ENCODE peak calls at places on chromosomes 11 and 22, in seven cellular contexts. K is Calu3, Z is left ventricle myocardium inferior, S is fibroblast of the aortic adventitia, M is IMR-90, I is tibial artery, G is epithelial cell of esophagus. Y is an unnamed sample.

GRCh38 chr11:79264284-79264683 is 176.5 kb downstream of the TENM4 start:
- DNase-seq in S (no peak), G (no peak), I (no peak), K (no peak), M (no peak), Z (no peak), Y (no peak)

GRCh38 chr11:128776434-128777284 is 82.8 kb downstream of the FLI1 start:
- DNase-seq in M (peak; percentile 33), K (peak; percentile 49), I (no peak), S (peak; percentile 27), G (peak; percentile 34), Z (peak; percentile 76), Y (peak; percentile 55)

GRCh38 chr11:73359930-73360742 is 16.1 kb upstream of the RELT start:
- DNase-seq in I (no peak), M (peak; percentile 49), Z (no peak), S (peak; percentile 55), G (no peak), K (peak; percentile 54), Y (peak; percentile 63)

GRCh38 chr22:50169181-50169759 is 1.3 kb upstream of the PANX2 start:
- DNase-seq in M (no peak), I (no peak), S (no peak), K (no peak), G (no peak), Z (no peak), Y (no peak)

GRCh38 chr22:46100401-46101105 is 49.8 kb upstream of the PPARA start:
- DNase-seq in G (no peak), I (peak; percentile 77), M (no peak), K (no peak), Z (no peak), S (no peak), Y (no peak)

GRCh38 chr22:45597460-45598192 is 74.0 kb upstream of the ATXN10 start:
- DNase-seq in S (no peak), G (no peak), Z (no peak), K (peak; percentile 39), I (no peak), M (no peak), Y (no peak)

GRCh38 chr11:65524010-65524746 is 705 bp upstream of the SCYL1 start:
- DNase-seq in S (no peak), Z (peak; percentile 52), K (no peak), G (no peak), I (peak; percentile 84), M (no peak), Y (no peak)

GRCh38 chr22:33082221-33082620 is 24.0 kb upstream of the SYN3 start:
- DNase-seq in I (no peak), K (no peak), G (no peak), Z (no peak), S (no peak), M (no peak), Y (no peak)

GRCh38 chr11:125901872-125902271 is 1.1 kb downstream of the PUS3 start:
- DNase-seq in G (no peak), Z (no peak), S (no peak), I (no peak), M (no peak), K (no peak), Y (no peak)

GRCh38 chr11:64865286-64866172 is 12.9 kb downstream of the EHD1 start:
- DNase-seq in K (no peak), M (peak; percentile 92), G (peak; percentile 42), I (peak; percentile 81), S (peak; percentile 62), Z (no peak), Y (peak; percentile 96)

GRCh38 chr22:50482107-50483074 is 1.0 kb downstream of the ADM2 start:
- DNase-seq in S (no peak), I (no peak), K (no peak), G (no peak), Z (no peak), M (no peak), Y (no peak)

GRCh38 chr11:57266157-57266556 is 29.1 kb upstream of the APLNR start:
- DNase-seq in M (no peak), I (no peak), Z (no peak), K (no peak), S (no peak), G (no peak), Y (no peak)

GRCh38 chr22:43706151-43706550 is 106.0 kb downstream of the EFCAB6 start:
- DNase-seq in K (no peak), S (no peak), I (no peak), G (no peak), Z (no peak), M (no peak), Y (no peak)

GRCh38 chr22:27260087-27260730 is 541.3 kb downstream of the MN1 start:
- DNase-seq in S (no peak), G (no peak), K (no peak), Z (no peak), M (no peak), I (no peak), Y (no peak)

GRCh38 chr11:74011360-74012071 is 2.6 kb upstream of the UCP3 start:
- DNase-seq in S (peak; percentile 29), Z (no peak), K (no peak), G (no peak), I (no peak), M (peak; percentile 38), Y (peak; percentile 81)

GRCh38 chr11:101738494-101738893 is 154.7 kb upstream of the TRPC6 start:
- DNase-seq in S (no peak), G (no peak), M (no peak), Z (no peak), I (no peak), K (no peak), Y (no peak)

GRCh38 chr11:79173615-79174014 is 267.2 kb downstream of the TENM4 start:
- DNase-seq in G (peak; percentile 27), S (peak; percentile 74), M (peak; percentile 77), K (no peak), I (peak; percentile 79), Z (no peak), Y (peak; percentile 17)

GRCh38 chr11:68653486-68654430 is 30.6 kb upstream of the GAL start:
- DNase-seq in S (no peak), I (no peak), M (no peak), K (no peak), G (no peak), Z (no peak), Y (no peak)

GRCh38 chr11:77381749-77382693 is 80.5 kb upstream of the GDPD4 start:
- DNase-seq in G (no peak), Z (no peak), S (peak; percentile 76), K (no peak), M (peak; percentile 79), I (no peak), Y (peak; percentile 57)

GRCh38 chr11:44943118-44943517 is 7.6 kb downstream of the TP53I11 start:
- DNase-seq in Z (no peak), G (no peak), K (no peak), M (no peak), S (no peak), I (no peak), Y (no peak)

GRCh38 chr11:86983071-86983488 is 27.9 kb upstream of the FZD4 start:
- DNase-seq in Z (peak; percentile 23), S (no peak), K (no peak), I (no peak), M (no peak), G (peak; percentile 80), Y (peak; percentile 21)

GRCh38 chr11:64607381-64608259 is 16.6 kb downstream of the SLC22A12 start:
- DNase-seq in G (peak; percentile 41), Z (no peak), S (peak; percentile 45), K (no peak), I (peak; percentile 74), M (peak; percentile 5), Y (peak; percentile 3)

GRCh38 chr11:125165664-125166346 is 1.3 kb downstream of the PKNOX2 start:
- DNase-seq in I (no peak), K (no peak), G (no peak), Z (no peak), S (peak; percentile 50), M (peak; percentile 33), Y (no peak)

GRCh38 chr22:48952256-48953102 is 875.2 kb downstream of the BRD1 start:
- DNase-seq in G (no peak), I (peak; percentile 55), K (no peak), M (no peak), S (no peak), Z (no peak), Y (no peak)

GRCh38 chr22:48948575-48949170 is 879.0 kb downstream of the BRD1 start:
- DNase-seq in G (no peak), I (peak; percentile 20), K (no peak), M (no peak), S (no peak), Z (no peak), Y (no peak)

GRCh38 chr22:48951836-48952235 is 875.8 kb downstream of the BRD1 start:
- DNase-seq in M (no peak), G (no peak), K (no peak), Z (no peak), I (no peak), S (no peak), Y (no peak)

GRCh38 chr22:48949375-48950149 is 878.1 kb downstream of the BRD1 start:
- DNase-seq in M (no peak), Z (no peak), S (no peak), I (peak; percentile 39), G (no peak), K (no peak), Y (no peak)

GRCh38 chr22:48950151-48950915 is 877.3 kb downstream of the BRD1 start:
- DNase-seq in K (no peak), S (no peak), Z (no peak), M (no peak), G (no peak), I (peak; percentile 53), Y (no peak)
- TF ChIP-seq CTCF in K (no peak), S (no peak), Z (no peak), M (no peak), G (no peak), I (no peak), Y (no peak)

GRCh38 chr11:8338138-8338537 is 74.5 kb upstream of the LMO1 start:
- DNase-seq in Z (peak; percentile 43), G (peak; percentile 22), S (peak; percentile 11), M (peak; percentile 12), K (peak; percentile 61), I (no peak), Y (peak; percentile 32)
- TF ChIP-seq CTCF in Z (peak; percentile 72), G (peak; percentile 56), S (peak; percentile 59), M (peak; percentile 56), K (peak; percentile 60), I (peak; percentile 38), Y (peak; percentile 67)

GRCh38 chr22:17119481-17120202 is 1.5 kb downstream of the TMEM121B start:
- DNase-seq in I (no peak), K (peak; percentile 55), G (no peak), M (no peak), Z (peak; percentile 45), S (no peak), Y (peak; percentile 20)
- TF ChIP-seq CTCF in I (peak; percentile 6), K (peak; percentile 42), G (no peak), M (no peak), Z (peak; percentile 64), S (peak; percentile 25), Y (peak; percentile 26)

DNA sequence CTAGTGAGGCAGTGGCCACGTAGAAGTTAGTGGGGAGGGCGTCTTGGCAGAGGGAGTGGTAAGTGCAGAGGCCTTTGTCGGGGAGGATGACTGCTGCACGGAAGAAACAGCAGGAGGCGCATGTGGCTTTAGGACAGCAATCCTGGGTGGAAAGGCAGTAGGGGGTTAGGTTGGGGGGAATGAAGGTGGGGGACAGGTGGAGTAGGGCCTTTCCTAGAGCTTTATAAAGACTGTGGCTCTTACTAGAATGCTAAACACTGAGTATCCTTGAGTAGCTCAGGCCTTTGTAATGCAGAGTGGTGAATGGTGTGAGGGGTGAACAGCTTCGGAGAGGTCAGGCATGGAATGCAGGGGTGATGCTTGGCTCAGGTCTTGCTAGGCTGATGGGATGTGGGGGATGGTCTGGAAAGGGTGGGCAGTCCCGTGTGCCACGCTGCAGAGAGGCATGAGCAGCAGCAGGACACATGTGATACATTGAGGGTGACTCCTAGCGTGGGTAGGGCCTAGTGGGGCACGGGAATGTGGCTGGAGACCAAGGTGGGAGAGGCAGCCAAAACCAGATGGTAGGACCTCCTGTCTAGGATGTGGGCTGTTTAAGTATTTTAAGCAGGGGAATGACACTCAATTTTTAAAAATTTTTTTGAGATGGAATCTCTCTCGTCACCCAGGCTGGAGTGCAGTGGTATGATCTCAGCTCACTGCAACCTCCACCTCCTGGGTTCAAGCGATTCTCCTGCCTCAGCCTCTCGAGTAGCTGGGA is 19.2 kb downstream of the AP2A2 start:
- DNase-seq in Z (no peak), S (peak; percentile 60), I (no peak), K (no peak), M (peak; percentile 45), G (no peak), Y (peak; percentile 45)
- TF ChIP-seq CTCF in Z (no peak), S (peak; percentile 44), I (no peak), K (no peak), M (peak; percentile 34), G (no peak), Y (peak; percentile 12)